ENCODE peak calls at places on chromosomes 5 and 9, in five cellular contexts. One of them, this sample, is unnamed. For H3K4me1, the result is how much of the 10 kb centered on the place peaks cover.

GRCh38 chr9:33025572-33026347 is 687 bp downstream of the DNAJA1 start:
- DNase-seq in mucosa of descending colon: peak
- DNase-seq in neural progenitor cell: peak
- DNase-seq in GM12878: no peak
- DNase-seq in fibroblast of lung: peak
- DNase-seq in this sample: peak

GRCh38 chr9:88660611-88661010 is 125.6 kb downstream of the NXNL2 start:
- DNase-seq in mucosa of descending colon: no peak
- DNase-seq in neural progenitor cell: peak
- DNase-seq in GM12878: no peak
- DNase-seq in fibroblast of lung: peak
- DNase-seq in this sample: no peak

GRCh38 chr5:121285861-121286527 is 565.7 kb upstream of the FTMT start:
- DNase-seq in mucosa of descending colon: no peak
- DNase-seq in neural progenitor cell: no peak
- DNase-seq in GM12878: no peak
- DNase-seq in fibroblast of lung: peak
- DNase-seq in this sample: no peak

GRCh38 chr5:11407553-11408145 is 496.6 kb downstream of the CTNND2 start:
- DNase-seq in mucosa of descending colon: no peak
- DNase-seq in neural progenitor cell: no peak
- DNase-seq in GM12878: no peak
- DNase-seq in fibroblast of lung: no peak
- DNase-seq in this sample: no peak

GRCh38 chr9:84567776-84568175 is 101.8 kb upstream of the NTRK2 start:
- DNase-seq in mucosa of descending colon: no peak
- DNase-seq in neural progenitor cell: no peak
- DNase-seq in GM12878: no peak
- DNase-seq in fibroblast of lung: no peak
- DNase-seq in this sample: no peak

GRCh38 chr9:79610019-79610760 is 38.4 kb downstream of the TLE4 start:
- DNase-seq in mucosa of descending colon: no peak
- DNase-seq in neural progenitor cell: peak
- DNase-seq in GM12878: no peak
- DNase-seq in fibroblast of lung: peak
- DNase-seq in this sample: no peak

GRCh38 chr5:317086-317811 is 4.3 kb upstream of the AHRR start:
- DNase-seq in mucosa of descending colon: peak
- DNase-seq in neural progenitor cell: peak
- DNase-seq in GM12878: no peak
- DNase-seq in fibroblast of lung: peak
- DNase-seq in this sample: peak

GRCh38 chr9:132857031-132857430 is 21.1 kb downstream of the AK8 start:
- DNase-seq in mucosa of descending colon: no peak
- DNase-seq in neural progenitor cell: peak
- DNase-seq in GM12878: no peak
- DNase-seq in fibroblast of lung: peak
- DNase-seq in this sample: peak

GRCh38 chr9:37944671-37945481 is 40.9 kb upstream of the SLC25A51 start:
- DNase-seq in mucosa of descending colon: no peak
- DNase-seq in neural progenitor cell: peak
- DNase-seq in GM12878: no peak
- DNase-seq in fibroblast of lung: no peak
- DNase-seq in this sample: no peak

GRCh38 chr9:137669261-137669672 is 50.5 kb downstream of the EHMT1 start:
- DNase-seq in mucosa of descending colon: no peak
- DNase-seq in neural progenitor cell: peak
- DNase-seq in GM12878: no peak
- DNase-seq in fibroblast of lung: no peak
- DNase-seq in this sample: no peak

GRCh38 chr5:33888582-33888981 is 3.2 kb downstream of the ADAMTS12 start:
- DNase-seq in mucosa of descending colon: no peak
- DNase-seq in neural progenitor cell: no peak
- DNase-seq in GM12878: no peak
- DNase-seq in fibroblast of lung: peak
- DNase-seq in this sample: no peak

GRCh38 chr9:87102131-87102530 is 154.8 kb upstream of the GAS1 start:
- DNase-seq in mucosa of descending colon: no peak
- DNase-seq in neural progenitor cell: no peak
- DNase-seq in GM12878: no peak
- DNase-seq in fibroblast of lung: peak
- DNase-seq in this sample: no peak

GRCh38 chr5:94544031-94544650 is 74.3 kb downstream of the KIAA0825 start:
- DNase-seq in mucosa of descending colon: no peak
- DNase-seq in neural progenitor cell: no peak
- DNase-seq in GM12878: peak
- DNase-seq in fibroblast of lung: peak
- DNase-seq in this sample: no peak

GRCh38 chr5:57711471-57711870 is 228.9 kb upstream of the ACTBL2 start:
- DNase-seq in mucosa of descending colon: no peak
- DNase-seq in neural progenitor cell: no peak
- DNase-seq in GM12878: no peak
- DNase-seq in fibroblast of lung: no peak
- DNase-seq in this sample: no peak

GRCh38 chr5:64040496-64040895 is 78.3 kb upstream of the HTR1A start:
- DNase-seq in mucosa of descending colon: no peak
- DNase-seq in neural progenitor cell: no peak
- DNase-seq in GM12878: no peak
- DNase-seq in fibroblast of lung: no peak
- DNase-seq in this sample: no peak

GRCh38 chr5:3349704-3350565 is 245.7 kb upstream of the IRX1 start:
- DNase-seq in mucosa of descending colon: no peak
- DNase-seq in neural progenitor cell: no peak
- DNase-seq in GM12878: no peak
- DNase-seq in fibroblast of lung: no peak
- DNase-seq in this sample: no peak

GRCh38 chr9:34025811-34026210 is 22.9 kb downstream of the UBAP2 start:
- DNase-seq in mucosa of descending colon: no peak
- DNase-seq in neural progenitor cell: no peak
- DNase-seq in GM12878: no peak
- DNase-seq in fibroblast of lung: no peak
- DNase-seq in this sample: no peak

GRCh38 chr5:1004598-1005361 is 3.8 kb upstream of the NKD2 start:
- DNase-seq in mucosa of descending colon: peak
- DNase-seq in neural progenitor cell: peak
- DNase-seq in GM12878: no peak
- DNase-seq in fibroblast of lung: no peak
- DNase-seq in this sample: peak

GRCh38 chr5:152306386-152306785 is 98.7 kb downstream of the NMUR2 start:
- DNase-seq in mucosa of descending colon: no peak
- DNase-seq in neural progenitor cell: peak
- DNase-seq in GM12878: no peak
- DNase-seq in fibroblast of lung: no peak
- DNase-seq in this sample: no peak

GRCh38 chr5:147578228-147579024 is 68.6 kb upstream of the DPYSL3 start:
- DNase-seq in mucosa of descending colon: no peak
- DNase-seq in neural progenitor cell: peak
- DNase-seq in GM12878: no peak
- DNase-seq in fibroblast of lung: peak
- DNase-seq in this sample: no peak

DNA sequence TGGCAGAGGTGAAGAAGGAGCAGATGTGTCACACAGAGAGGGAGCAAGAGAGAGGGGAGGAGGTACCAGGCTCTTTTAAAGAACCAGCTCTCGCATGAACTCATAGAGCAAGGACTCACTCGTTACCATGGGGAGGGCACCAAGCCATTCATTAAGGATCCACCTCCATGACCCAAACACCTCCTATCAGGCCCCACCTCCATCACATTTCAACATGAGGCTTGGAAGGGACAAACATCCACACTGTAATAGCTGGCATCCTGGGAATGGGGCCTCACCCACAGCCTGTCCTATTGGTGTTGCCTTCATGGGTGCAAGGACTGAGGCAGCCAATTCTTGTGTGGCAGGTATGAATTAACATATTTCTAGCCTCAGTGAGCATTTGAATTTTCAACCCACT is 11.6 kb upstream of the TNFAIP8 start:
- DNase-seq in mucosa of descending colon: no peak
- DNase-seq in neural progenitor cell: no peak
- DNase-seq in GM12878: no peak
- DNase-seq in fibroblast of lung: no peak
- DNase-seq in this sample: no peak
- H3K4me1 ChIP-seq in mucosa of descending colon: under half
- H3K4me1 ChIP-seq in neural progenitor cell: under half
- H3K4me1 ChIP-seq in GM12878: half or more
- H3K4me1 ChIP-seq in fibroblast of lung: under half
- H3K4me1 ChIP-seq in this sample: half or more

GRCh38 chr9:131405429-131405828 is 11.5 kb downstream of the PRRC2B start:
- DNase-seq in mucosa of descending colon: no peak
- DNase-seq in neural progenitor cell: peak
- DNase-seq in GM12878: no peak
- DNase-seq in fibroblast of lung: no peak
- DNase-seq in this sample: no peak

GRCh38 chr9:131407717-131408195 is 13.9 kb downstream of the PRRC2B start:
- DNase-seq in mucosa of descending colon: no peak
- DNase-seq in neural progenitor cell: peak
- DNase-seq in GM12878: no peak
- DNase-seq in fibroblast of lung: no peak
- DNase-seq in this sample: peak

GRCh38 chr9:131404987-131405386 is 11.1 kb downstream of the PRRC2B start:
- DNase-seq in mucosa of descending colon: no peak
- DNase-seq in neural progenitor cell: no peak
- DNase-seq in GM12878: no peak
- DNase-seq in fibroblast of lung: no peak
- DNase-seq in this sample: no peak

GRCh38 chr9:131405858-131406566 is 12.1 kb downstream of the PRRC2B start:
- DNase-seq in mucosa of descending colon: no peak
- DNase-seq in neural progenitor cell: no peak
- DNase-seq in GM12878: no peak
- DNase-seq in fibroblast of lung: no peak
- DNase-seq in this sample: no peak

DNA sequence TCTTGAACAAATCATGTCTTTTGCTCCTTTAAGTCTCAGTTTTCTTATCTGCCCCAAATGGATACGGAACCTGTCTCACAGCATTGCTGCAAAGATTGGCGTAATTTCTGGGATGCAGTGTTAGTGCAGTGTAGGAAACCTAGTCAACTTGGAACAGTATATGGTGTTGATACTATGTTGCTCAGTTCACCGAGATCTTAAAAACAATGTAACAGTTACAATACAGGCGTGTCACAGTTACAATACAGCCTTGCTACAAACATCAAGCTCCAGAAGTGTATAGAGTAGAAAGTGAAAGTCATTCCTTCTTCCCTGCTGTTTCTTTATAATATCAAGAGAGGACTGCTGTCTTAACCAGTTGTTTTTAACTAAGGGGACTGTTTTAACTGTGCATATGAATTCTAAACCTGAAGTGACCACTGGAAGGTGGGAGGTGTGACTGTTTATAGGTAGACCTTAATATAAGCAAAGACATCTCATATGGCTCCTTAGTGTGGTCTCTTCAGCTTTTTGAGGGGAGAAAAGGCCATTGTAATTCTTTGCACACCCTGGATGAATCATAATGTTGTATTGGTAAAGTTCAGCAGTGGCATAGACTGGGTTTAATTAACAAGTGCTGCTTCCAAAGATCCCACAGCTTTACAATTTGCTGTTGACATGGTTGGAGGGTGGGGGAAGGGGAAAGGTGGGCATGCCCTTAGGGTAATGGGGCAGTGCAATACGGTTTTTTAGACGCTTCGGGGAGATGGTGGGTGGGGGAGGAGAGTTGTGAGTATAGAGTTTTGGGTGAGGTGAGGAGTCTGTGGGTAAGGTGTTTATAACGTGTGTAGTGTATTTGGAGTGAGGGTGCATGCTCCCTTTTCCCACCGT is 12.9 kb downstream of the PRRC2B start:
- DNase-seq in mucosa of descending colon: no peak
- DNase-seq in neural progenitor cell: no peak
- DNase-seq in GM12878: no peak
- DNase-seq in fibroblast of lung: peak
- DNase-seq in this sample: no peak
- H3K4me1 ChIP-seq in mucosa of descending colon: half or more
- H3K4me1 ChIP-seq in neural progenitor cell: half or more
- H3K4me1 ChIP-seq in GM12878: under half
- H3K4me1 ChIP-seq in fibroblast of lung: half or more
- H3K4me1 ChIP-seq in this sample: half or more

GRCh38 chr9:21966140-21966851 is 27.9 kb downstream of the CDKN2A start:
- DNase-seq in mucosa of descending colon: no peak
- DNase-seq in neural progenitor cell: peak
- DNase-seq in GM12878: no peak
- DNase-seq in fibroblast of lung: no peak
- DNase-seq in this sample: no peak

GRCh38 chr9:21968331-21969010 is 25.7 kb downstream of the CDKN2A start:
- DNase-seq in mucosa of descending colon: no peak
- DNase-seq in neural progenitor cell: peak
- DNase-seq in GM12878: no peak
- DNase-seq in fibroblast of lung: no peak
- DNase-seq in this sample: no peak

GRCh38 chr9:21967169-21967568 is 27.0 kb downstream of the CDKN2A start:
- DNase-seq in mucosa of descending colon: no peak
- DNase-seq in neural progenitor cell: peak
- DNase-seq in GM12878: no peak
- DNase-seq in fibroblast of lung: no peak
- DNase-seq in this sample: no peak

GRCh38 chr9:21969011-21969935 is 24.9 kb downstream of the CDKN2A start:
- DNase-seq in mucosa of descending colon: no peak
- DNase-seq in neural progenitor cell: peak
- DNase-seq in GM12878: no peak
- DNase-seq in fibroblast of lung: no peak
- DNase-seq in this sample: no peak

DNA sequence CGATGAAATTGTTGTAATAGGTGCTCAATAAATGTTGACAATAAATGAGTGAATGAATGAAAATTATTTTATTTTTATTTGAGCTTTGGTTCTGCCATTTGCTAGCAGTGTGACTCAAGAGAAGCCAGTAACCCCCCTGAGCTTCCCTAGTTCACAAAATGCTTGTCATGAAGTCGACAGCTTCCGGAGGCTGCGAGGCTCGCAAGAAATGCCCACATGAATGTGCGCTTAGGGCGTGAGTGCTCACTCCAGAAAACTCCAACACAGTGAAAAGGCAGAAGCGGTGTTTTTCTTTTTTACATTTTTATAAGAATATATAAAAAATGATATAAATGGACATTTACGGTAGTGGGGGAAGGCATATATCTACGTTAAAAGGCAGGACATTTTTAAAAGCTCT is 26.5 kb downstream of the CDKN2A start:
- DNase-seq in mucosa of descending colon: no peak
- DNase-seq in neural progenitor cell: peak
- DNase-seq in GM12878: no peak
- DNase-seq in fibroblast of lung: no peak
- DNase-seq in this sample: no peak
- H3K4me1 ChIP-seq in mucosa of descending colon: under half
- H3K4me1 ChIP-seq in neural progenitor cell: under half
- H3K4me1 ChIP-seq in GM12878: under half
- H3K4me1 ChIP-seq in fibroblast of lung: under half
- H3K4me1 ChIP-seq in this sample: under half

GRCh38 chr5:168227001-168227400 is 64.4 kb upstream of the WWC1 start:
- DNase-seq in mucosa of descending colon: no peak
- DNase-seq in neural progenitor cell: no peak
- DNase-seq in GM12878: no peak
- DNase-seq in fibroblast of lung: no peak
- DNase-seq in this sample: no peak
- H3K4me1 ChIP-seq in mucosa of descending colon: under half
- H3K4me1 ChIP-seq in neural progenitor cell: under half
- H3K4me1 ChIP-seq in GM12878: under half
- H3K4me1 ChIP-seq in fibroblast of lung: under half
- H3K4me1 ChIP-seq in this sample: under half

GRCh38 chr5:14212838-14213237 is 69.7 kb downstream of the TRIO start:
- DNase-seq in mucosa of descending colon: no peak
- DNase-seq in neural progenitor cell: no peak
- DNase-seq in GM12878: peak
- DNase-seq in fibroblast of lung: no peak
- DNase-seq in this sample: no peak
- H3K4me1 ChIP-seq in mucosa of descending colon: half or more
- H3K4me1 ChIP-seq in neural progenitor cell: under half
- H3K4me1 ChIP-seq in GM12878: half or more
- H3K4me1 ChIP-seq in fibroblast of lung: under half
- H3K4me1 ChIP-seq in this sample: half or more

This sample was measured in left lung.